ENCODE peak calls at places on chromosomes 12 and 14, in five cellular contexts. One of them, this sample, is unnamed.

GRCh38 chr12:125076103-125076502 is 10.9 kb downstream of the AACS start:
- DNase-seq in IMR-90: no peak
- DNase-seq in neuronal stem cell: no peak
- DNase-seq in mesenchymal stem cell: no peak
- DNase-seq in H9: no peak
- DNase-seq in this sample: no peak

GRCh38 chr14:52951730-52952481 is 1.1 kb upstream of the FERMT2 start:
- DNase-seq in IMR-90: peak
- DNase-seq in neuronal stem cell: no peak
- DNase-seq in mesenchymal stem cell: peak
- DNase-seq in H9: peak
- DNase-seq in this sample: peak

GRCh38 chr12:49706351-49707126 is 666 bp downstream of the FMNL3 start:
- DNase-seq in IMR-90: peak
- DNase-seq in neuronal stem cell: no peak
- DNase-seq in mesenchymal stem cell: peak
- DNase-seq in H9: peak
- DNase-seq in this sample: peak

GRCh38 chr14:54691525-54692260 is 124.8 kb downstream of the SAMD4A start:
- DNase-seq in IMR-90: peak
- DNase-seq in neuronal stem cell: peak
- DNase-seq in mesenchymal stem cell: peak
- DNase-seq in H9: peak
- DNase-seq in this sample: peak

GRCh38 chr12:113385282-113385882 is 18.3 kb downstream of the SDS start:
- DNase-seq in IMR-90: no peak
- DNase-seq in neuronal stem cell: no peak
- DNase-seq in mesenchymal stem cell: no peak
- DNase-seq in H9: no peak
- DNase-seq in this sample: no peak

GRCh38 chr14:21041676-21042433 is at the start of gene RNASE7:
- DNase-seq in IMR-90: peak
- DNase-seq in neuronal stem cell: no peak
- DNase-seq in mesenchymal stem cell: peak
- DNase-seq in H9: no peak
- DNase-seq in this sample: no peak

GRCh38 chr12:98754095-98754494 is 109.0 kb downstream of the APAF1 start:
- DNase-seq in IMR-90: peak
- DNase-seq in neuronal stem cell: no peak
- DNase-seq in mesenchymal stem cell: peak
- DNase-seq in H9: no peak
- DNase-seq in this sample: peak

GRCh38 chr12:48366131-48366530 is 15.4 kb upstream of the ZNF641 start:
- DNase-seq in IMR-90: no peak
- DNase-seq in neuronal stem cell: no peak
- DNase-seq in mesenchymal stem cell: no peak
- DNase-seq in H9: no peak
- DNase-seq in this sample: peak

GRCh38 chr12:50734409-50735263 is 29.3 kb upstream of the ATF1 start:
- DNase-seq in IMR-90: peak
- DNase-seq in neuronal stem cell: peak
- DNase-seq in mesenchymal stem cell: peak
- DNase-seq in H9: peak
- DNase-seq in this sample: peak

GRCh38 chr12:93913845-93914244 is 234.5 kb upstream of the PLXNC1 start:
- DNase-seq in IMR-90: peak
- DNase-seq in neuronal stem cell: no peak
- DNase-seq in mesenchymal stem cell: peak
- DNase-seq in H9: no peak
- DNase-seq in this sample: no peak

GRCh38 chr14:35687335-35687939 is 121.7 kb downstream of the RALGAPA1 start:
- DNase-seq in IMR-90: peak
- DNase-seq in neuronal stem cell: peak
- DNase-seq in mesenchymal stem cell: peak
- DNase-seq in H9: no peak
- DNase-seq in this sample: peak

GRCh38 chr14:96056509-96057422 is 17.6 kb downstream of the C14orf132 start:
- DNase-seq in IMR-90: no peak
- DNase-seq in neuronal stem cell: no peak
- DNase-seq in mesenchymal stem cell: no peak
- DNase-seq in H9: no peak
- DNase-seq in this sample: peak

GRCh38 chr12:2183556-2184541 is 131.1 kb downstream of the CACNA1C start:
- DNase-seq in IMR-90: peak
- DNase-seq in neuronal stem cell: peak
- DNase-seq in mesenchymal stem cell: peak
- DNase-seq in H9: no peak
- DNase-seq in this sample: peak

GRCh38 chr14:101193845-101194355 is 290.4 kb upstream of the RTL1 start:
- DNase-seq in IMR-90: no peak
- DNase-seq in neuronal stem cell: no peak
- DNase-seq in mesenchymal stem cell: no peak
- DNase-seq in H9: no peak
- DNase-seq in this sample: no peak

DNA sequence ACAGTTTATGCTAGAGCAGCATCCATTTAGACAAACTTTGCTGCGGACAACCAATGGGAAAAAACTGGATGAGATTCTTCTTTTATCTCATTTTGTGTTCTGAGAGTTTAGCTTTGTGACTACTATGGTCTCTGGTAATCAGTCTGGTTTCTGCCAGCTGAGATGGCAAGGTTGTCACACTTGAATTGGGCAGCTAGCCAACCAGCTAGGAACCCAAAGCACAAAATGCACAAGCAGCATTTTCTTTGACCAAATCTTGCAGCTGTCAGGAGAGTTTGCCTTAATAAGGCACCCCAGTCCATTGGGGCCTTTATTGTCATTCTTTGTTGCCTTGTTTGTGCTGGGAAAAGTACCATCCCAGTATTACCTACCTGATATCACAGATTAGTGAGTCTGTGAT is 34.0 kb upstream of the ETV6 start:
- DNase-seq in IMR-90: no peak
- DNase-seq in neuronal stem cell: no peak
- DNase-seq in mesenchymal stem cell: no peak
- DNase-seq in H9: no peak
- DNase-seq in this sample: no peak
- H2BK5ac ChIP-seq in IMR-90: no peak
- H2BK5ac ChIP-seq in neuronal stem cell: no peak
- H2BK5ac ChIP-seq in mesenchymal stem cell: no peak
- H2BK5ac ChIP-seq in H9: no peak
- H2BK5ac ChIP-seq in this sample: no peak

DNA sequence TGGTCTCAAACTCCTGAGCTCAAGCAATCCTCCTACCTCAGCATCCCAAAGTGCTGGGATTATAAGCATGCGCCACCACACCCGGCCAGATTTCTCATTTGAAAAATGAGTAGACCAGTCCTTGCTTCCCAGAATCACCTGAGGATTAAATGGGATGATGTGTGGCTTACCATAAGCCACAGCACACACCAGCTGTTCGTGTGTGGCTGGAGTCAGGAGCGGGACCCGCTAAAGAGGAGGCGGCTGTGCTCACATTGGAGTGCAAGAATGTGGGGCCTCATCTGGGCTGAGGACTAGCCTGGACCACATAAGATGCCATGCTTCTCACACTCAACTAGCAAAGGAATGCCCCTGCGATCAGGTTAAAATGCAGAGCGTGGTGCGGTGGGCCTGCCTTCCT is 6.7 kb upstream of the ALDH2 start:
- DNase-seq in IMR-90: no peak
- DNase-seq in neuronal stem cell: no peak
- DNase-seq in mesenchymal stem cell: no peak
- DNase-seq in H9: no peak
- DNase-seq in this sample: no peak
- H2BK5ac ChIP-seq in IMR-90: no peak
- H2BK5ac ChIP-seq in neuronal stem cell: no peak
- H2BK5ac ChIP-seq in mesenchymal stem cell: no peak
- H2BK5ac ChIP-seq in H9: no peak
- H2BK5ac ChIP-seq in this sample: no peak

GRCh38 chr14:105069887-105070759 is 4.9 kb upstream of the GPR132 start:
- DNase-seq in IMR-90: peak
- DNase-seq in neuronal stem cell: no peak
- DNase-seq in mesenchymal stem cell: peak
- DNase-seq in H9: peak
- DNase-seq in this sample: no peak
- H2BK5ac ChIP-seq in IMR-90: no peak
- H2BK5ac ChIP-seq in neuronal stem cell: peak
- H2BK5ac ChIP-seq in mesenchymal stem cell: no peak
- H2BK5ac ChIP-seq in H9: no peak
- H2BK5ac ChIP-seq in this sample: no peak

DNA sequence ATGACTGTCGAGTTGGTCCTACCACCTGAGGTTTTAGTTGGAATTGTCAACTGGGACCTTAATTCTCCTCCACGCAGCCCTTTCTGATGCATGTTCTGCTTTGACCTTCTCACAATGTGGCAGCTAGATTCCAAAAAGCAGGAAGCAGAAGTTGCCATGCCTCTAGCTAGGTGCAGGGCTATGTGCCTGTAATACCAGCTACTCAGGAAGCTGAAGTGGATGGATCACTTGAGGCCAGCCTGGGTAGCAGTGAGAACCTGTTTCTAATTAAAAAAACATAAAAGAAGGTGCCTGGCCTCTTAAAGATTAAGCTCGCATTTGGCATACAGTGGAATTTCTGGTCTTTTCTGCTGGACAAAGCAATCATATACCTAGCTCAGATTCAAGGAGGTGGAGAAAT is 77.1 kb downstream of the FGD4 start:
- DNase-seq in IMR-90: no peak
- DNase-seq in neuronal stem cell: no peak
- DNase-seq in mesenchymal stem cell: no peak
- DNase-seq in H9: no peak
- DNase-seq in this sample: no peak
- H2BK5ac ChIP-seq in IMR-90: no peak
- H2BK5ac ChIP-seq in neuronal stem cell: no peak
- H2BK5ac ChIP-seq in mesenchymal stem cell: no peak
- H2BK5ac ChIP-seq in H9: no peak
- H2BK5ac ChIP-seq in this sample: no peak

GRCh38 chr12:111405149-111405855 is 421 bp upstream of the SH2B3 start:
- DNase-seq in IMR-90: peak
- DNase-seq in neuronal stem cell: peak
- DNase-seq in mesenchymal stem cell: peak
- DNase-seq in H9: peak
- DNase-seq in this sample: peak

GRCh38 chr12:111407371-111408115 is 1.8 kb downstream of the SH2B3 start:
- DNase-seq in IMR-90: no peak
- DNase-seq in neuronal stem cell: no peak
- DNase-seq in mesenchymal stem cell: no peak
- DNase-seq in H9: no peak
- DNase-seq in this sample: no peak

GRCh38 chr12:111406474-111407370 is 999 bp downstream of the SH2B3 start:
- DNase-seq in IMR-90: no peak
- DNase-seq in neuronal stem cell: no peak
- DNase-seq in mesenchymal stem cell: peak
- DNase-seq in H9: no peak
- DNase-seq in this sample: no peak

GRCh38 chr12:111405856-111406473 is at the start of gene SH2B3:
- DNase-seq in IMR-90: peak
- DNase-seq in neuronal stem cell: no peak
- DNase-seq in mesenchymal stem cell: no peak
- DNase-seq in H9: no peak
- DNase-seq in this sample: no peak

GRCh38 chr12:111404362-111405148 is 1.2 kb upstream of the SH2B3 start:
- DNase-seq in IMR-90: no peak
- DNase-seq in neuronal stem cell: no peak
- DNase-seq in mesenchymal stem cell: peak
- DNase-seq in H9: peak
- DNase-seq in this sample: peak
- H2BK5ac ChIP-seq in IMR-90: no peak
- H2BK5ac ChIP-seq in neuronal stem cell: no peak
- H2BK5ac ChIP-seq in mesenchymal stem cell: no peak
- H2BK5ac ChIP-seq in H9: no peak
- H2BK5ac ChIP-seq in this sample: peak

GRCh38 chr12:110245278-110245868 is 35.7 kb upstream of the ATP2A2 start:
- DNase-seq in IMR-90: no peak
- DNase-seq in neuronal stem cell: no peak
- DNase-seq in mesenchymal stem cell: no peak
- DNase-seq in H9: peak
- DNase-seq in this sample: peak

GRCh38 chr12:110244829-110245228 is 36.2 kb upstream of the ATP2A2 start:
- DNase-seq in IMR-90: no peak
- DNase-seq in neuronal stem cell: no peak
- DNase-seq in mesenchymal stem cell: no peak
- DNase-seq in H9: peak
- DNase-seq in this sample: peak

GRCh38 chr12:110248096-110248447 is 33.0 kb upstream of the ATP2A2 start:
- DNase-seq in IMR-90: no peak
- DNase-seq in neuronal stem cell: no peak
- DNase-seq in mesenchymal stem cell: no peak
- DNase-seq in H9: no peak
- DNase-seq in this sample: no peak

GRCh38 chr12:110247340-110248095 is 33.5 kb upstream of the ATP2A2 start:
- DNase-seq in IMR-90: no peak
- DNase-seq in neuronal stem cell: no peak
- DNase-seq in mesenchymal stem cell: peak
- DNase-seq in H9: no peak
- DNase-seq in this sample: no peak

DNA sequence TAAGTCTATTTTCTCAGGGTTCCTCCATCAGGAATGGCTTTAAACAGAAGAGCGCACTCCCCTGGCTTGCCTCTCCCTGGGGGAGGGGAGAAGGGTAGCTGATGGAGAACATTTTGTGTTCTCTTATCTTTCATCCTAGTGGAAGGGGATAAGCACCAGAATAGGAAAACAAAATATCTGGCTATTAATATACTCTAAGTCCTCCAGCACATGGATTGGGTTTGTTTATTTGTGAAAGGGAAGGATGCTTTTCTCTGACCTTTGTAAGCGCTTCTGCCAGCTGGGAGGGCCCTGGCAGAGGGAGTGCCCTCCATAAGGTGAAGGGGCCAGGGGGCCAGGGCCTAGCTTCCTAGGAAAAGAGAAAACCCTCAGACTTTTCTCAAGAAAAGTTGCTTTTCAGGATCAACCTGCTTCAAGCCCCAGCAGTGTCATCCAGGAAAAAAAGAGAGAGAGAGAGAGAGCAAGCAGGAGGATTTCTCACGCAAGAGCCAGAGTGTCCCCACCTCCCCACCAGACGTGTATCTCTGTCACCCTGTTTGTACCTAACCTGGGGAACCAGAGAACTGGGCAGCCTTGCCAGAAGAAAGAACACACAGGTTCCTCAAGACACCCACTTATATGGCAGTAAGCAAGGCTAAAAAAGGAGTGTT is 34.2 kb upstream of the ATP2A2 start:
- DNase-seq in IMR-90: no peak
- DNase-seq in neuronal stem cell: no peak
- DNase-seq in mesenchymal stem cell: no peak
- DNase-seq in H9: no peak
- DNase-seq in this sample: no peak
- H2BK5ac ChIP-seq in IMR-90: no peak
- H2BK5ac ChIP-seq in neuronal stem cell: no peak
- H2BK5ac ChIP-seq in mesenchymal stem cell: peak
- H2BK5ac ChIP-seq in H9: no peak
- H2BK5ac ChIP-seq in this sample: no peak

GRCh38 chr12:127898616-127899015 is 368.4 kb upstream of the TMEM132C start:
- DNase-seq in IMR-90: no peak
- DNase-seq in neuronal stem cell: no peak
- DNase-seq in mesenchymal stem cell: no peak
- DNase-seq in H9: no peak
- DNase-seq in this sample: no peak

GRCh38 chr12:127909031-127909430 is 357.9 kb upstream of the TMEM132C start:
- DNase-seq in IMR-90: no peak
- DNase-seq in neuronal stem cell: no peak
- DNase-seq in mesenchymal stem cell: no peak
- DNase-seq in H9: no peak
- DNase-seq in this sample: no peak

GRCh38 chr12:127899981-127900380 is 367.0 kb upstream of the TMEM132C start:
- DNase-seq in IMR-90: no peak
- DNase-seq in neuronal stem cell: no peak
- DNase-seq in mesenchymal stem cell: no peak
- DNase-seq in H9: no peak
- DNase-seq in this sample: no peak

GRCh38 chr12:127903146-127903545 is 363.8 kb upstream of the TMEM132C start:
- DNase-seq in IMR-90: no peak
- DNase-seq in neuronal stem cell: no peak
- DNase-seq in mesenchymal stem cell: no peak
- DNase-seq in H9: no peak
- DNase-seq in this sample: peak
- H2BK5ac ChIP-seq in IMR-90: no peak
- H2BK5ac ChIP-seq in neuronal stem cell: no peak
- H2BK5ac ChIP-seq in mesenchymal stem cell: no peak
- H2BK5ac ChIP-seq in H9: no peak
- H2BK5ac ChIP-seq in this sample: no peak

This sample was measured in mesendoderm.